ENCODE peak calls at places on chromosomes 2 and 18, in six cellular contexts. X is lower lobe of right lung; Q is K562; T is adrenal gland; J is iPS DF 6.9; G is CD8-positive, alpha-beta memory T cell. D is an unnamed sample. For H3K4me1, the result is how much of the 10 kb centered on the place peaks cover.

GRCh38 chr2:226794751-226795171 is 4.9 kb downstream of the IRS1 start:
- DNase-seq in J (no peak), G (no peak), X (no peak), Q (no peak), T (peak), D (no peak)

GRCh38 chr2:88545118-88545517 is 82.1 kb downstream of the EIF2AK3 start:
- DNase-seq in J (no peak), T (no peak), G (no peak), Q (peak), X (no peak), D (no peak)

GRCh38 chr2:202249521-202249850 is 11.1 kb upstream of the SUMO1 start:
- DNase-seq in G (no peak), J (no peak), Q (no peak), T (no peak), X (no peak), D (no peak)

GRCh38 chr2:88811238-88811637 is 119.8 kb downstream of the RPIA start:
- DNase-seq in J (no peak), T (no peak), G (no peak), X (no peak), Q (no peak), D (no peak)

GRCh38 chr18:13077473-13077872 is 86.3 kb downstream of the CEP192 start:
- DNase-seq in X (no peak), G (no peak), T (no peak), Q (no peak), J (no peak), D (no peak)

GRCh38 chr2:233460726-233461431 is 105.7 kb downstream of the USP40 start:
- DNase-seq in Q (no peak), G (no peak), X (peak), T (no peak), J (no peak), D (no peak)

GRCh38 chr2:233047667-233048066 is 12.5 kb upstream of the INPP5D start:
- DNase-seq in T (no peak), G (no peak), Q (no peak), J (no peak), X (no peak), D (no peak)

GRCh38 chr18:37669991-37670534 is 104.5 kb upstream of the CELF4 start:
- DNase-seq in Q (peak), T (no peak), X (no peak), G (no peak), J (no peak), D (no peak)

GRCh38 chr2:201466050-201466660 is 14.6 kb downstream of the STRADB start:
- DNase-seq in T (no peak), X (no peak), J (no peak), Q (no peak), G (no peak), D (no peak)

GRCh38 chr18:47246027-47246971 is 5.2 kb downstream of the SKOR2 start:
- DNase-seq in T (no peak), J (no peak), X (no peak), G (no peak), Q (no peak), D (no peak)

GRCh38 chr18:57301573-57302230 is 50.7 kb upstream of the ST8SIA3 start:
- DNase-seq in T (no peak), X (no peak), G (no peak), Q (no peak), J (no peak), D (no peak)

DNA sequence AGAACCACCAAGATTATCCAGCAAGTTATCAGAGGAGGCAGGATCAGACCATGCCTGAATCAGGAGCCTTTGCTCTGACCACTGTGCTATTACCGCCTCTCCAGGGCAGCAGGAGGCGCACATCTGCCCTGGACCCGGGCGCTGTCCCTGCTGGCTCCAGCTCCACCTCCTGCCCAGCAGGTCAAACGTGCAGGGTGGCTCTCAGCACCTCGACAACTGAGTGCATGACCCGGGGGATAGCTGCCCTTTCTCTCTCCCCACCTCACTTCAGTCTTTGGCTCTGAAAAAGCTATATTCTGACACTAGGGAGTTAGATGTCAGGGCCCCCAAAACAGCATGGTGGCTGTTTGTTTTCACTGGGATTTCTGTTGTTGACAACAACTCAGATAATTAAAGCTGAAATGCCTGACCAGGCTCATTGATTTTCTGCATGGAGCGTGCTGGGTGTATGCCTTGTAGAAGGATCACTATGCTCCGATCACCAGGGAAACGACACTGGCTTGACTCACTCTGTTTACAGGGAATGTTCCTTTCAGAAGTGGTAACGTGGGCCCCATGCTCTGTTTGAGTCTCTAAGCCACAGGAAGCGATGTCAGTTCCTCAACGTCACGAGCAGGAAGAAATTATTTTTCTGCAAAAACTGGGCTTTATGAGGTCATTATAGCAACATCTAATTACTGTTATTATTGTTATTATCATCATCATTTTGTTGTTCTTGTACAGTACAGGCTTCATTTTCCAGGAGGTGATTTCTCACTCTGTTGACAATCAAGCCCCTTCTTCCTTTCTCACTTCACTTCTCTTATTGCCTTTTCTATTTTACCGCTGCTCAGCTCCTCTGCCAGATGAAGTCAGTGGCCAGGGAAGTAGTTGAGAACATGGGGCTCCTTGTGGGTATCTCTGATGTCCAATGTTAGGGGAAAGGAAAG is 125.6 kb downstream of the PLB1 start:
- DNase-seq in Q (peak), T (peak), G (peak), J (no peak), X (peak), D (no peak)
- H3K4me1 ChIP-seq in Q (under half), T (under half), G (half or more), J (under half), X (half or more), D (under half)

DNA sequence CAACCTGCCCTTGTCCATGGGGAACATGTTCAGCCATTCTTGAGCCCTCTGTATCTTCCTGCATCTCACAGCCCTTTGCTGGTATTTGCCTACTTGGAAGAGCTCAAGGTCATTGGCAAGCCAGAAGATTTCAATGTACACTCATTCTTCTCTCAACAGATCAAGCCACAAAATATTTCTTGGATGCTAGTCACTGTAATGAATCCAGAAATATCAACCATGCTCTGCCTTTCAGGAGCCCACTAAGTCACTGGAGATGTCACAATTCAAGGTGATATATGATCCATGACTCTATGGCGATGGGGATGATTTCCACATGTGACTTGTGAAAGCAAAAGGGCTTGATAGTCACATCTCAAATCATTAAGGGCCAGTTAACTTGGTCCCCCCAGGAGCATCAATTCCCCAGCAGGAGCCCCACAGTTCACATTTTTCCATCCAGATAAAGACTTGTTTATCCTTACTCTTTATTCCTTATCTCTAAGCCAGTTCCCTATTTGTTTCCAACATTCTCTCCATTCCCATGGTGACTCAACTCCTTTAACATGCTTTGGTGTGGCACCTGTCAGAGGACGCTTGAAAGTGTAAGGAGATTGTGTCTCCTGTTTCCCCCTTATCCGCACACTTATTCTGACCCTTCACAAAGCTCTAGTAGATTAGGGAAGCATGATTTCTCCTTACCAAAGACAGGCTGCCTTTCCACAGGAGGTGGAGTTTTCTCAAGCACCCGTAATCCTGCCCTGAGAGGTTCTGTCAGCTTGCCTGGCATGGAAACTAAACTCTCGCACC is 15.8 kb downstream of the PKDCC start:
- DNase-seq in Q (no peak), G (no peak), X (no peak), J (no peak), T (no peak), D (no peak)
- H3K27ac ChIP-seq in Q (no peak), G (no peak), X (peak), J (no peak), T (no peak), D (no peak)

GRCh38 chr2:85734015-85734414 is 19.8 kb upstream of the ATOH8 start:
- DNase-seq in Q (no peak), X (no peak), J (no peak), G (no peak), T (no peak), D (peak)
- H3K4me1 ChIP-seq in Q (under half), X (under half), J (under half), G (under half), T (under half), D (half or more)

DNA sequence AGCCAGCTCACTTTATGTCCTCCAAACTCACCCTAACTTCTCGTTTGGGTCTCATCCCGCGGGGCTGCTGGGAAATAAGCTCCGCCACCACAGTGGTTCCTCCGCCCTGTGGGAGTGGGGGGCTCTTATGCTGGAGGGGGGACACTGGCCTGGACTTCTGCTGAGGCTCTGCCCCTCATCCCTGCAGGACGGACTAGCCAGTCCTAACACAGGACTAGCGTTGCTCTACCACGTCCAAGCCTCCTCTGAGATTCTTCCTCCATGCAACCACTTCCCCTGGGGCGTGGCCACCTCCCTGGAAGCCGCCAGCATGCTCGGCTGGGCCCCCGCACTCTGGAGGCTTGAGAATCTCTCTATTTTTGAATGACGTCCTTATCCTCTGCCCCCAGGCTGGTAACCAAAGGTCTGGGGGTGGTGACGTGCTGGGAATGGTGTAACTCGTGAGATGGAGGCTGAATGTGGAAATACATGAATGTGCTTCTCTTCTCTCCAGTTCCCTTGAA is 896 bp upstream of the RAB17 start:
- DNase-seq in G (no peak), Q (no peak), J (no peak), X (peak), T (no peak), D (no peak)
- H3K27ac ChIP-seq in G (no peak), Q (no peak), J (no peak), X (peak), T (no peak), D (no peak)

GRCh38 chr2:137091704-137092103 is 326.4 kb downstream of the THSD7B start:
- DNase-seq in X (no peak), G (no peak), T (no peak), Q (no peak), J (no peak), D (no peak)
- H3K4me1 ChIP-seq in X (under half), G (under half), T (under half), Q (under half), J (under half), D (under half)

DNA sequence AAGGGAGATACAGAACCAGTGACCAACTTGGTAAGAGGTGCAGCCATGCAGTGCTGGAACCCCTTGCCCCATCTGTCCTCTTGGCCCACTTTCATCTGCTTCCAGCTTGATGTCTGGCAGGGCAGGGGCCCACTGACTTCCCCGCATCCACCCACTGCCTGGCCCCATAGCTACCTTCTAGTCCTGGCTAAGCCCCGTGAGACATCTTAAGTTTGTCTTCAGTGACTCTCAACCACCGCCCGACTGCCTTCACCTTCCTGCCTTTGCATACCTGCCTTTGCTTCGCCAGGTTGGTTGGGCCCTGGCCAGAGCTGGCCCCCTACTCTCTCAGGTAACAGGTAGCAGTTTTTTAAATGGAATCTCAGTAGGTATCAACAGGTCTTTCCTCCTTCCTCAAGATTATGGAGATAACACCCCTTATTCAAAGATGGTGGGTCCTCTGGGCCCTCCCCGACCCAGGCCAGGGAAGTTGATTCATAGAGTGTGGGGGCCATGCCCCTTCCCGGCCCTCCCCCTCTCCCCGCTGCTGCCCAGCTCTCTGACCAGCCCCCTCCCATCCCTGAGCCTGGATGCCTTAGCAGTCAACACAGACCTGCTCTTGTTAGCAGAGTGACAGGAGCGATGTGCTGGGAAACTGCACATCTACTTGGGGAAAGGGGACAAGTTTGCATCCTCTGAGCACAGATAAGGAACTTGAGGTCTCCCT is 2.8 kb downstream of the ARID5A start:
- DNase-seq in J (no peak), Q (no peak), G (no peak), T (no peak), X (no peak), D (no peak)
- H3K27ac ChIP-seq in J (no peak), Q (no peak), G (peak), T (no peak), X (peak), D (peak)

GRCh38 chr2:43222472-43223146 is 3.8 kb downstream of the ZFP36L2 start:
- DNase-seq in X (peak), T (no peak), G (peak), J (no peak), Q (no peak), D (no peak)

GRCh38 chr2:43221660-43222471 is 4.5 kb downstream of the ZFP36L2 start:
- DNase-seq in G (peak), T (peak), J (no peak), X (peak), Q (peak), D (peak)

GRCh38 chr2:43220229-43220981 is 6.0 kb downstream of the ZFP36L2 start:
- DNase-seq in T (no peak), X (no peak), Q (no peak), G (no peak), J (no peak), D (no peak)

GRCh38 chr2:43219383-43220228 is 6.8 kb downstream of the ZFP36L2 start:
- DNase-seq in G (peak), J (no peak), T (peak), Q (peak), X (peak), D (peak)

DNA sequence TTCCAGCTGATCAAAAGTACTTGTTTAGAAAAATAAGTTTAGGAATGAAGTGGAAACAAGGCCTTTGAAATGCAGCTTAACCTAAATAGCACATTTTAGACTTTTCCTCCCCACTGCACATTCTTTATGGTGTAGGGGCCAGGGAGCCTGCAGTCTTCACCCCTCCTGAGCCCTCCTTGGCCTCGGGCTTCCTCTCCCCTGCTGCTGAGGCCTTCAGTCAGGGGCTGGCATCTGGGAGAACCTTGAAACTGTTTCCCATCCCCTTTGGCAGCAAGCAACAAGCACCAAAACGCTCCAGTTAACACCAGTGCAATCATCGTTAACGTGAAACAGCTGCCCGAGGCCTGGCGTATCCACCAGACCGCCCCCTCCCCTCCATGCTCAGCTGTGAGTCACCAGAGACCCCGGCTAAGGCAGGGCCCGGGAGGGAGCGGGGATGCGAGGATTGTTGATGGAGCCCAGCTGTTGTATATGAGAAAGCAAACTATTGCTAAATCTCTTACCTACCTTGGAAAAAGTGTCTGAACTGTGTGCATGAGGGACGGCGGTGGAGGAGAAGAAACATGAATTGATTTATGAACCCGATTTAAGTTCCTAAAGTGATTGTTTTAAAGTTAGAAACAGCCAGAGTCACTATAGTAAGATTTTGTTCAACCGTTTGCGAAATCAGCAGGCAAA is 5.3 kb downstream of the ZFP36L2 start:
- DNase-seq in Q (peak), T (peak), J (no peak), G (peak), X (peak), D (peak)
- H3K4me1 ChIP-seq in Q (under half), T (half or more), J (under half), G (under half), X (half or more), D (half or more)

GRCh38 chr18:59874166-59874565 is 25.6 kb upstream of the PMAIP1 start:
- DNase-seq in J (no peak), Q (no peak), G (no peak), X (no peak), T (no peak), D (no peak)
- H3K27ac ChIP-seq in J (no peak), Q (no peak), G (no peak), X (no peak), T (no peak), D (no peak)

GRCh38 chr2:18519991-18520604 is 40.4 kb downstream of the RDH14 start:
- DNase-seq in Q (no peak), X (no peak), G (no peak), T (no peak), J (no peak), D (no peak)
- H3K4me1 ChIP-seq in Q (under half), X (under half), G (under half), T (under half), J (under half), D (under half)